ENCODE peak calls at places on chromosomes 5 and 9, in seven cellular contexts. A is HEK293T, R is mucosa of descending colon, N is T-cell, Y is NB4, K is endothelial cell, V is breast epithelium. H is an unnamed sample.

GRCh38 chr9:87604886-87605588 is 107.4 kb downstream of the DAPK1 start:
- DNase-seq in R (no peak), V (no peak), A (no peak), Y (peak; percentile 18), N (no peak), K (no peak), H (no peak)

GRCh38 chr5:112228672-112229071 is 190.4 kb downstream of the EPB41L4A start:
- DNase-seq in A (no peak), V (peak; percentile 77), K (no peak), Y (no peak), N (no peak), R (peak; percentile 87), H (peak; percentile 32)

GRCh38 chr9:108568093-108568492 is 287.7 kb downstream of the ACTL7B start:
- DNase-seq in N (no peak), K (no peak), R (no peak), V (no peak), A (no peak), Y (no peak), H (no peak)

GRCh38 chr5:34817558-34818351 is 21.2 kb upstream of the TTC23L start:
- DNase-seq in N (no peak), Y (no peak), A (no peak), R (no peak), V (no peak), K (no peak), H (no peak)

GRCh38 chr5:9544502-9545300 is 1.2 kb downstream of the SEMA5A start:
- DNase-seq in A (peak; percentile 74), R (peak; percentile 89), N (no peak), Y (peak; percentile 34), V (peak; percentile 79), K (peak; percentile 95), H (peak; percentile 61)

GRCh38 chr5:62450259-62450658 is 37.7 kb downstream of the IPO11 start:
- DNase-seq in Y (no peak), K (no peak), R (no peak), V (no peak), N (no peak), A (no peak), H (no peak)

GRCh38 chr5:105274079-105274478 is 1711.5 kb upstream of the NUDT12 start:
- DNase-seq in V (no peak), K (no peak), R (no peak), A (no peak), Y (no peak), N (no peak), H (no peak)

GRCh38 chr5:64834611-64835010 is 65.9 kb downstream of the CWC27 start:
- DNase-seq in A (no peak), N (no peak), R (no peak), K (no peak), V (no peak), Y (no peak), H (no peak)

GRCh38 chr9:5425006-5425628 is 12.6 kb downstream of the PLGRKT start:
- DNase-seq in V (no peak), Y (peak; percentile 75), N (no peak), A (peak; percentile 8), K (no peak), R (no peak), H (no peak)

GRCh38 chr5:126369083-126369482 is 54.1 kb upstream of the GRAMD2B start:
- DNase-seq in A (no peak), R (no peak), V (no peak), Y (no peak), N (no peak), K (no peak), H (no peak)

GRCh38 chr5:82422751-82423181 is 144.6 kb upstream of the RPS23 start:
- DNase-seq in Y (no peak), K (no peak), R (peak; percentile 15), A (no peak), N (no peak), V (no peak), H (no peak)

GRCh38 chr5:180464603-180464970 is 29.6 kb upstream of the CNOT6 start:
- DNase-seq in A (no peak), N (no peak), K (no peak), R (no peak), Y (no peak), V (no peak), H (no peak)

GRCh38 chr9:133187561-133188005 is 21.5 kb downstream of the OBP2B start:
- DNase-seq in N (no peak), K (no peak), R (no peak), Y (no peak), V (no peak), A (no peak), H (no peak)

GRCh38 chr9:116000748-116001329 is 152.8 kb upstream of the PAPPA start:
- DNase-seq in A (peak; percentile 47), R (peak; percentile 7), N (no peak), Y (peak; percentile 24), V (no peak), K (peak; percentile 26), H (no peak)